ENCODE peak calls at places on chromosomes 13 and 19, in five cellular contexts. One of them, this sample, is unnamed.

GRCh38 chr13:109684084-109684835 is 102.1 kb downstream of the IRS2 start:
- ATAC-seq in right lobe of liver: no peak
- ATAC-seq in lower lobe of right lung: no peak
- ATAC-seq in HCT116: no peak
- ATAC-seq in PC-3: peak
- ATAC-seq in this sample: no peak

GRCh38 chr13:28333204-28333900 is 161.6 kb downstream of the FLT1 start:
- ATAC-seq in right lobe of liver: no peak
- ATAC-seq in lower lobe of right lung: no peak
- ATAC-seq in HCT116: no peak
- ATAC-seq in PC-3: no peak
- ATAC-seq in this sample: no peak

GRCh38 chr19:41801682-41802317 is 5.4 kb downstream of the CEACAM3 start:
- ATAC-seq in right lobe of liver: peak
- ATAC-seq in lower lobe of right lung: peak
- ATAC-seq in HCT116: no peak
- ATAC-seq in PC-3: peak
- ATAC-seq in this sample: no peak

GRCh38 chr13:101773062-101773461 is 320.6 kb downstream of the ITGBL1 start:
- ATAC-seq in right lobe of liver: no peak
- ATAC-seq in lower lobe of right lung: no peak
- ATAC-seq in HCT116: no peak
- ATAC-seq in PC-3: no peak
- ATAC-seq in this sample: peak

GRCh38 chr19:55451163-55451521 is 8.0 kb upstream of the SHISA7 start:
- ATAC-seq in right lobe of liver: no peak
- ATAC-seq in lower lobe of right lung: no peak
- ATAC-seq in HCT116: no peak
- ATAC-seq in PC-3: no peak
- ATAC-seq in this sample: no peak

GRCh38 chr19:47776568-47776967 is 1.9 kb upstream of the SELENOW start:
- ATAC-seq in right lobe of liver: peak
- ATAC-seq in lower lobe of right lung: peak
- ATAC-seq in HCT116: no peak
- ATAC-seq in PC-3: peak
- ATAC-seq in this sample: no peak

GRCh38 chr13:46698015-46698414 is 98.9 kb downstream of the ESD start:
- ATAC-seq in right lobe of liver: peak
- ATAC-seq in lower lobe of right lung: peak
- ATAC-seq in HCT116: no peak
- ATAC-seq in PC-3: no peak
- ATAC-seq in this sample: no peak

GRCh38 chr19:31668916-31669315 is 319.7 kb upstream of the TSHZ3 start:
- ATAC-seq in right lobe of liver: no peak
- ATAC-seq in lower lobe of right lung: no peak
- ATAC-seq in HCT116: no peak
- ATAC-seq in PC-3: no peak
- ATAC-seq in this sample: no peak

GRCh38 chr13:40439928-40440327 is 226.5 kb downstream of the FOXO1 start:
- ATAC-seq in right lobe of liver: peak
- ATAC-seq in lower lobe of right lung: peak
- ATAC-seq in HCT116: no peak
- ATAC-seq in PC-3: no peak
- ATAC-seq in this sample: no peak

GRCh38 chr13:38951525-38952313 is 38.9 kb downstream of the STOML3 start:
- ATAC-seq in right lobe of liver: no peak
- ATAC-seq in lower lobe of right lung: no peak
- ATAC-seq in HCT116: no peak
- ATAC-seq in PC-3: no peak
- ATAC-seq in this sample: no peak

GRCh38 chr19:15869109-15869555 is 28.7 kb downstream of the CYP4F2 start:
- ATAC-seq in right lobe of liver: peak
- ATAC-seq in lower lobe of right lung: peak
- ATAC-seq in HCT116: peak
- ATAC-seq in PC-3: peak
- ATAC-seq in this sample: peak

GRCh38 chr13:61670384-61671161 is 254.9 kb upstream of the PCDH20 start:
- ATAC-seq in right lobe of liver: no peak
- ATAC-seq in lower lobe of right lung: no peak
- ATAC-seq in HCT116: no peak
- ATAC-seq in PC-3: no peak
- ATAC-seq in this sample: no peak

GRCh38 chr13:21289475-21289874 is 113.0 kb downstream of the MRPL57 start:
- ATAC-seq in right lobe of liver: no peak
- ATAC-seq in lower lobe of right lung: no peak
- ATAC-seq in HCT116: no peak
- ATAC-seq in PC-3: no peak
- ATAC-seq in this sample: no peak

GRCh38 chr19:49590971-49591730 is at the start of gene PRR12:
- ATAC-seq in right lobe of liver: peak
- ATAC-seq in lower lobe of right lung: peak
- ATAC-seq in HCT116: peak
- ATAC-seq in PC-3: peak
- ATAC-seq in this sample: peak

GRCh38 chr19:2765376-2765775 is 17.7 kb downstream of the SGTA start:
- ATAC-seq in right lobe of liver: no peak
- ATAC-seq in lower lobe of right lung: no peak
- ATAC-seq in HCT116: no peak
- ATAC-seq in PC-3: no peak
- ATAC-seq in this sample: no peak

GRCh38 chr13:66430266-66430665 is 799.9 kb downstream of the PCDH9 start:
- ATAC-seq in right lobe of liver: no peak
- ATAC-seq in lower lobe of right lung: no peak
- ATAC-seq in HCT116: no peak
- ATAC-seq in PC-3: no peak
- ATAC-seq in this sample: no peak

GRCh38 chr19:2523630-2524311 is 47.8 kb downstream of the GADD45B start:
- ATAC-seq in right lobe of liver: no peak
- ATAC-seq in lower lobe of right lung: no peak
- ATAC-seq in HCT116: peak
- ATAC-seq in PC-3: no peak
- ATAC-seq in this sample: peak

GRCh38 chr13:32036131-32036695 is 4.6 kb downstream of the FRY start:
- ATAC-seq in right lobe of liver: peak
- ATAC-seq in lower lobe of right lung: peak
- ATAC-seq in HCT116: no peak
- ATAC-seq in PC-3: no peak
- ATAC-seq in this sample: no peak

GRCh38 chr13:97495678-97496077 is 61.7 kb downstream of the RAP2A start:
- ATAC-seq in right lobe of liver: no peak
- ATAC-seq in lower lobe of right lung: no peak
- ATAC-seq in HCT116: no peak
- ATAC-seq in PC-3: no peak
- ATAC-seq in this sample: no peak

GRCh38 chr19:50729894-50730293 is 6.7 kb downstream of the CLEC11A start:
- ATAC-seq in right lobe of liver: no peak
- ATAC-seq in lower lobe of right lung: no peak
- ATAC-seq in HCT116: no peak
- ATAC-seq in PC-3: no peak
- ATAC-seq in this sample: no peak

GRCh38 chr13:59677966-59678814 is 485.5 kb downstream of the DIAPH3 start:
- ATAC-seq in right lobe of liver: peak
- ATAC-seq in lower lobe of right lung: peak
- ATAC-seq in HCT116: peak
- ATAC-seq in PC-3: peak
- ATAC-seq in this sample: peak

GRCh38 chr13:36888645-36889044 is 31.4 kb downstream of the SMAD9 start:
- ATAC-seq in right lobe of liver: no peak
- ATAC-seq in lower lobe of right lung: no peak
- ATAC-seq in HCT116: no peak
- ATAC-seq in PC-3: no peak
- ATAC-seq in this sample: no peak

GRCh38 chr13:48500652-48501197 is 32.2 kb downstream of the RCBTB2 start:
- ATAC-seq in right lobe of liver: peak
- ATAC-seq in lower lobe of right lung: peak
- ATAC-seq in HCT116: no peak
- ATAC-seq in PC-3: peak
- ATAC-seq in this sample: peak

GRCh38 chr19:10321874-10322835 is 6.3 kb upstream of the FDX2 start:
- ATAC-seq in right lobe of liver: no peak
- ATAC-seq in lower lobe of right lung: peak
- ATAC-seq in HCT116: no peak
- ATAC-seq in PC-3: no peak
- ATAC-seq in this sample: no peak

GRCh38 chr13:109667754-109668360 is 118.5 kb downstream of the IRS2 start:
- ATAC-seq in right lobe of liver: no peak
- ATAC-seq in lower lobe of right lung: peak
- ATAC-seq in HCT116: no peak
- ATAC-seq in PC-3: no peak
- ATAC-seq in this sample: peak

GRCh38 chr19:40589723-40590429 is 11.3 kb upstream of the LTBP4 start:
- ATAC-seq in right lobe of liver: no peak
- ATAC-seq in lower lobe of right lung: no peak
- ATAC-seq in HCT116: no peak
- ATAC-seq in PC-3: no peak
- ATAC-seq in this sample: no peak

This sample was measured in SK-N-SH treated with all-trans-retinoic acid at 6 μM for 48 hours.